ENCODE peak calls at places on chromosomes 13 and 19, in six cellular contexts. J, B, S, O, Q and D are unnamed samples.

GRCh38 chr13:28273919-28274318 is 135.6 kb downstream of the PAN3 start:
- DNase-seq in J (no peak), B (no peak), S (no peak), O (no peak), Q (no peak), D (no peak)

GRCh38 chr13:30877335-30877734 is 28.7 kb upstream of the MEDAG start:
- DNase-seq in J (no peak), B (peak; percentile 68), S (peak; percentile 80), O (no peak), Q (no peak), D (no peak)

GRCh38 chr19:56476671-56477428 is at the start of gene ZNF667:
- DNase-seq in J (peak; percentile 26), B (peak; percentile 16), S (peak; percentile 18), O (no peak), Q (peak; percentile 50), D (no peak)

GRCh38 chr13:31042084-31042483 is 109.6 kb downstream of the TEX26 start:
- DNase-seq in J (no peak), B (no peak), S (no peak), O (no peak), Q (no peak), D (no peak)

GRCh38 chr13:63351533-63351932 is 1935.9 kb upstream of the PCDH20 start:
- DNase-seq in J (no peak), B (peak; percentile 12), S (peak; percentile 43), O (no peak), Q (no peak), D (no peak)

GRCh38 chr13:51841732-51842131 is 3.2 kb downstream of the TMEM272 start:
- DNase-seq in J (no peak), B (no peak), S (no peak), O (no peak), Q (no peak), D (no peak)

GRCh38 chr19:18300930-18301717 is 19.7 kb upstream of the JUND start:
- DNase-seq in J (no peak), B (no peak), S (peak; percentile 74), O (no peak), Q (no peak), D (no peak)

GRCh38 chr13:30696278-30697176 is 38.8 kb upstream of the ALOX5AP start:
- DNase-seq in J (peak; percentile 29), B (no peak), S (no peak), O (no peak), Q (no peak), D (no peak)

GRCh38 chr13:32045537-32045936 is 14.0 kb downstream of the FRY start:
- DNase-seq in J (no peak), B (no peak), S (peak; percentile 25), O (no peak), Q (no peak), D (no peak)

GRCh38 chr13:111626371-111627305 is 306.2 kb downstream of the TEX29 start:
- DNase-seq in J (no peak), B (no peak), S (no peak), O (no peak), Q (no peak), D (no peak)

GRCh38 chr13:113544896-113545295 is 39.7 kb upstream of the TFDP1 start:
- DNase-seq in J (no peak), B (no peak), S (no peak), O (no peak), Q (no peak), D (no peak)

GRCh38 chr13:21218351-21219043 is 42.0 kb downstream of the MRPL57 start:
- DNase-seq in J (peak; percentile 26), B (no peak), S (no peak), O (no peak), Q (no peak), D (peak; percentile 28)

GRCh38 chr13:62207388-62207787 is 791.7 kb upstream of the PCDH20 start:
- DNase-seq in J (no peak), B (no peak), S (no peak), O (no peak), Q (no peak), D (no peak)

GRCh38 chr19:19444694-19445155 is 39.2 kb downstream of the GATAD2A start:
- DNase-seq in J (peak; percentile 45), B (no peak), S (no peak), O (no peak), Q (no peak), D (no peak)

GRCh38 chr19:17871878-17872250 is at the start of gene SLC5A5:
- DNase-seq in J (peak; percentile 58), B (no peak), S (no peak), O (no peak), Q (peak; percentile 47), D (no peak)

GRCh38 chr19:22783651-22784050 is 300 bp downstream of the ZNF99 start:
- DNase-seq in J (no peak), B (no peak), S (no peak), O (no peak), Q (no peak), D (no peak)

GRCh38 chr19:15863272-15863671 is 34.6 kb downstream of the CYP4F2 start:
- DNase-seq in J (no peak), B (no peak), S (no peak), O (no peak), Q (no peak), D (no peak)

GRCh38 chr19:8148410-8149231 is 771 bp downstream of the FBN3 start:
- DNase-seq in J (peak; percentile 21), B (no peak), S (no peak), O (no peak), Q (peak; percentile 37), D (no peak)

GRCh38 chr19:15378529-15379082 is 981 bp downstream of the AKAP8 start:
- DNase-seq in J (peak; percentile 70), B (no peak), S (peak; percentile 52), O (no peak), Q (peak; percentile 69), D (no peak)

GRCh38 chr19:16153582-16154336 is 10.3 kb downstream of the HSH2D start:
- DNase-seq in J (no peak), B (no peak), S (no peak), O (no peak), Q (no peak), D (no peak)

GRCh38 chr19:46374526-46375475 is 27.9 kb downstream of the PPP5C start:
- DNase-seq in J (peak; percentile 17), B (no peak), S (no peak), O (no peak), Q (no peak), D (no peak)

GRCh38 chr13:30113983-30114491 is 193.3 kb downstream of the KATNAL1 start:
- DNase-seq in J (no peak), B (no peak), S (no peak), O (no peak), Q (no peak), D (no peak)

GRCh38 chr13:31150315-31150985 is 11.3 kb downstream of the HSPH1 start:
- DNase-seq in J (no peak), B (no peak), S (no peak), O (no peak), Q (no peak), D (no peak)

GRCh38 chr19:8505680-8506401 is 3.4 kb upstream of the PRAM1 start:
- DNase-seq in J (peak; percentile 72), B (no peak), S (peak; percentile 65), O (no peak), Q (peak; percentile 87), D (peak; percentile 23)

GRCh38 chr19:926595-927043 is 784 bp downstream of the ARID3A start:
- DNase-seq in J (peak; percentile 68), B (no peak), S (no peak), O (no peak), Q (peak; percentile 67), D (no peak)

GRCh38 chr13:50257646-50258045 is 242.4 kb downstream of the KCNRG start:
- DNase-seq in J (no peak), B (no peak), S (no peak), O (no peak), Q (no peak), D (no peak)

GRCh38 chr19:3968556-3969434 is 2.1 kb downstream of the DAPK3 start:
- DNase-seq in J (no peak), B (peak; percentile 97), S (peak; percentile 100), O (peak; percentile 83), Q (no peak), D (no peak)

GRCh38 chr13:111005364-111005763 is 90.5 kb upstream of the ANKRD10 start:
- DNase-seq in J (no peak), B (peak; percentile 47), S (peak; percentile 16), O (no peak), Q (no peak), D (no peak)

GRCh38 chr19:16263115-16263839 is 61.3 kb upstream of the KLF2 start:
- DNase-seq in J (no peak), B (no peak), S (no peak), O (no peak), Q (no peak), D (no peak)

GRCh38 chr19:7918615-7919421 is 1.3 kb upstream of the SNAPC2 start:
- DNase-seq in J (no peak), B (no peak), S (no peak), O (no peak), Q (no peak), D (no peak)

GRCh38 chr19:55530996-55531395 is 5.9 kb downstream of the SBK2 start:
- DNase-seq in J (no peak), B (no peak), S (no peak), O (no peak), Q (no peak), D (no peak)

GRCh38 chr19:52640916-52641315 is 2.8 kb upstream of the ZNF83 start:
- DNase-seq in J (no peak), B (no peak), S (no peak), O (no peak), Q (no peak), D (no peak)

GRCh38 chr13:76937416-76937815 is 10.9 kb upstream of the ACOD1 start:
- DNase-seq in J (no peak), B (peak; percentile 96), S (peak; percentile 99), O (peak; percentile 81), Q (no peak), D (no peak)

GRCh38 chr19:3046621-3047306 is 15.5 kb downstream of the TLE5 start:
- DNase-seq in J (no peak), B (no peak), S (peak; percentile 55), O (no peak), Q (no peak), D (no peak)

GRCh38 chr19:34365463-34366401 is 736 bp downstream of the GPI start:
- DNase-seq in J (peak; percentile 38), B (no peak), S (peak; percentile 35), O (no peak), Q (peak; percentile 45), D (no peak)

GRCh38 chr19:58581227-58582141 is 8.3 kb upstream of the MZF1 start:
- DNase-seq in J (peak; percentile 95), B (peak; percentile 70), S (peak; percentile 90), O (peak; percentile 67), Q (peak; percentile 96), D (no peak)

GRCh38 chr19:52948025-52948770 is 14.5 kb downstream of the ZNF816 start:
- DNase-seq in J (no peak), B (no peak), S (no peak), O (no peak), Q (no peak), D (no peak)